ENCODE peak calls at places on chromosomes 7 and 10, in nine cellular contexts. E is NCI-H1694 treated with DMSO at 0.1 percent for 48 hours; S is DMS153; I is adipocyte; K is activated CD4-positive, CD25-positive, alpha-beta regulatory T cell treated with anti-CD3 and anti-CD28 coated beads, Interleukin-2, amount 50 U/mL, for 16 hours; J is HuH-7; D is stimulated activated CD4-positive, alpha-beta T cell treated with anti-CD3 and anti-CD28 coated beads, Interleukin-1b, Interleukin-23, amount 100 ng/mL, for 1 hour; A is amygdala; V is T-helper 9 cell. U is an unnamed sample.

GRCh38 chr10:46301056-46301645 is 14.4 kb downstream of the ANTXRL start:
- DNase-seq in E (no peak), S (no peak), I (no peak), K (no peak), J (no peak), D (no peak), A (no peak), V (no peak), U (no peak)

GRCh38 chr7:73451780-73452398 is 18.3 kb downstream of the FZD9 start:
- DNase-seq in E (peak), S (no peak), I (peak), K (no peak), J (no peak), D (no peak), A (peak), V (no peak), U (peak)

GRCh38 chr7:155830961-155831806 is 18.9 kb upstream of the SHH start:
- DNase-seq in E (no peak), S (no peak), I (no peak), K (no peak), J (no peak), D (no peak), A (no peak), V (no peak), U (no peak)

GRCh38 chr10:59107147-59107546 is 69.3 kb upstream of the PHYHIPL start:
- DNase-seq in E (no peak), S (no peak), I (peak), K (no peak), J (no peak), D (no peak), A (no peak), V (no peak), U (no peak)

GRCh38 chr10:29306688-29307087 is 17.8 kb downstream of the LYZL1 start:
- DNase-seq in E (no peak), S (no peak), I (no peak), K (no peak), J (no peak), D (no peak), A (no peak), V (no peak), U (no peak)

GRCh38 chr7:27345964-27346363 is 103.4 kb downstream of the EVX1 start:
- DNase-seq in E (no peak), S (no peak), I (no peak), K (no peak), J (no peak), D (no peak), A (no peak), V (no peak), U (no peak)

GRCh38 chr10:116787893-116788665 is 45.7 kb upstream of the HSPA12A start:
- DNase-seq in E (peak), S (no peak), I (peak), K (peak), J (peak), D (peak), A (peak), V (peak), U (peak)

GRCh38 chr10:96201525-96201924 is 69.8 kb downstream of the BLNK start:
- DNase-seq in E (no peak), S (no peak), I (no peak), K (no peak), J (no peak), D (no peak), A (no peak), V (no peak), U (no peak)

GRCh38 chr7:71363627-71364026 is 231.7 kb downstream of the GALNT17 start:
- DNase-seq in E (no peak), S (no peak), I (no peak), K (no peak), J (no peak), D (no peak), A (no peak), V (no peak), U (no peak)

GRCh38 chr10:56346845-56347415 is 14.1 kb downstream of the ZWINT start:
- DNase-seq in E (no peak), S (no peak), I (no peak), K (no peak), J (no peak), D (no peak), A (no peak), V (no peak), U (no peak)

GRCh38 chr10:3036155-3036554 is 31.2 kb upstream of the PFKP start:
- DNase-seq in E (no peak), S (no peak), I (no peak), K (no peak), J (no peak), D (no peak), A (no peak), V (no peak), U (no peak)

GRCh38 chr10:72449842-72450495 is 95.2 kb upstream of the DNAJB12 start:
- DNase-seq in E (no peak), S (no peak), I (no peak), K (no peak), J (no peak), D (no peak), A (no peak), V (no peak), U (no peak)

GRCh38 chr7:18212788-18213187 is 185.1 kb upstream of the PRPS1L1 start:
- DNase-seq in E (no peak), S (no peak), I (peak), K (no peak), J (no peak), D (no peak), A (no peak), V (no peak), U (no peak)

GRCh38 chr7:69597278-69598076 is 798 bp upstream of the AUTS2 start:
- DNase-seq in E (no peak), S (no peak), I (peak), K (no peak), J (peak), D (no peak), A (no peak), V (peak), U (no peak)

GRCh38 chr7:2633538-2634264 is 1.9 kb downstream of the TTYH3 start:
- DNase-seq in E (no peak), S (no peak), I (peak), K (no peak), J (no peak), D (no peak), A (no peak), V (no peak), U (no peak)

GRCh38 chr10:58480321-58480720 is 32.4 kb upstream of the BICC1 start:
- DNase-seq in E (no peak), S (no peak), I (no peak), K (no peak), J (no peak), D (no peak), A (no peak), V (no peak), U (no peak)

GRCh38 chr7:149794665-149795064 is 21.3 kb upstream of the ZNF467 start:
- DNase-seq in E (no peak), S (no peak), I (no peak), K (no peak), J (no peak), D (no peak), A (no peak), V (no peak), U (no peak)

GRCh38 chr7:134618756-134619530 is 27.7 kb upstream of the BPGM start:
- DNase-seq in E (no peak), S (no peak), I (peak), K (no peak), J (no peak), D (no peak), A (no peak), V (no peak), U (no peak)

GRCh38 chr7:93044147-93044810 is 73.5 kb downstream of the SAMD9 start:
- DNase-seq in E (no peak), S (no peak), I (peak), K (no peak), J (no peak), D (no peak), A (no peak), V (no peak), U (no peak)

GRCh38 chr7:11607676-11608075 is 224.3 kb downstream of the THSD7A start:
- DNase-seq in E (peak), S (peak), I (no peak), K (no peak), J (no peak), D (no peak), A (no peak), V (no peak), U (peak)

GRCh38 chr10:3763852-3764625 is 21.0 kb downstream of the KLF6 start:
- DNase-seq in E (no peak), S (no peak), I (no peak), K (no peak), J (no peak), D (no peak), A (no peak), V (no peak), U (no peak)

GRCh38 chr10:36057180-36057579 is 415.1 kb upstream of the FZD8 start:
- DNase-seq in E (no peak), S (no peak), I (no peak), K (no peak), J (no peak), D (no peak), A (no peak), V (no peak), U (no peak)

GRCh38 chr7:118696879-118697278 is 472.4 kb downstream of the ANKRD7 start:
- DNase-seq in E (no peak), S (no peak), I (no peak), K (no peak), J (no peak), D (no peak), A (no peak), V (no peak), U (no peak)

GRCh38 chr10:35208536-35208935 is 81.9 kb downstream of the CREM start:
- DNase-seq in E (no peak), S (no peak), I (no peak), K (no peak), J (no peak), D (no peak), A (no peak), V (peak), U (no peak)

GRCh38 chr10:125768217-125768616 is 7.4 kb downstream of the MMP21 start:
- DNase-seq in E (no peak), S (no peak), I (peak), K (no peak), J (no peak), D (no peak), A (peak), V (no peak), U (peak)

GRCh38 chr10:72275351-72276012 is 1.8 kb downstream of the DDIT4 start:
- DNase-seq in E (no peak), S (no peak), I (peak), K (no peak), J (no peak), D (no peak), A (no peak), V (no peak), U (peak)

GRCh38 chr7:158740013-158740656 is 35.5 kb upstream of the NCAPG2 start:
- DNase-seq in E (no peak), S (no peak), I (peak), K (no peak), J (no peak), D (no peak), A (no peak), V (no peak), U (no peak)

GRCh38 chr10:129533281-129533680 is 66.2 kb downstream of the MGMT start:
- DNase-seq in E (no peak), S (no peak), I (no peak), K (no peak), J (no peak), D (no peak), A (no peak), V (no peak), U (no peak)

GRCh38 chr10:126955934-126956711 is 50.9 kb downstream of the DOCK1 start:
- DNase-seq in E (no peak), S (no peak), I (no peak), K (no peak), J (no peak), D (no peak), A (peak), V (no peak), U (no peak)

GRCh38 chr10:79098596-79099015 is 29.8 kb downstream of the ZMIZ1 start:
- DNase-seq in E (no peak), S (no peak), I (no peak), K (no peak), J (no peak), D (no peak), A (no peak), V (no peak), U (no peak)

GRCh38 chr7:2060701-2061100 is 172.0 kb downstream of the MAD1L1 start:
- DNase-seq in E (no peak), S (no peak), I (no peak), K (no peak), J (no peak), D (no peak), A (no peak), V (no peak), U (no peak)

GRCh38 chr10:110413049-110413783 is 84.5 kb upstream of the DUSP5 start:
- DNase-seq in E (no peak), S (no peak), I (no peak), K (no peak), J (no peak), D (no peak), A (no peak), V (no peak), U (no peak)

GRCh38 chr7:123615344-123615743 is 13.7 kb downstream of the ASB15 start:
- DNase-seq in E (no peak), S (no peak), I (peak), K (no peak), J (peak), D (no peak), A (no peak), V (no peak), U (no peak)

GRCh38 chr10:44317856-44318255 is 67.0 kb downstream of the CXCL12 start:
- DNase-seq in E (no peak), S (no peak), I (no peak), K (no peak), J (no peak), D (no peak), A (no peak), V (no peak), U (no peak)

GRCh38 chr7:107879400-107880035 is 11.5 kb upstream of the DLD start:
- DNase-seq in E (peak), S (peak), I (peak), K (peak), J (peak), D (no peak), A (peak), V (peak), U (peak)

U was measured in NCI-H345.